ENCODE peak calls at places on chromosomes 4 and X, in four cellular contexts. S is HFF-Myc, T is fibroblast of lung, Y is astrocyte. G is an unnamed sample.

GRCh38 chr4:121823505-121824170 is at the start of gene CCNA2:
- DNase-seq in Y (peak), T (peak), S (peak), G (peak)

GRCh38 chrX:152632445-152633097 is 5.1 kb upstream of the GABRQ start:
- DNase-seq in Y (no peak), T (peak), S (no peak), G (no peak)

GRCh38 chrX:12877386-12877785 is 10.5 kb downstream of the TLR7 start:
- DNase-seq in Y (no peak), T (no peak), S (no peak), G (no peak)

GRCh38 chr4:102493257-102493656 is 7.9 kb upstream of the NFKB1 start:
- DNase-seq in T (no peak), S (no peak), Y (no peak), G (no peak)

GRCh38 chr4:56424176-56424575 is 11.2 kb downstream of the PPAT start:
- DNase-seq in S (no peak), T (no peak), Y (no peak), G (no peak)

GRCh38 chrX:24391362-24391761 is 30.9 kb downstream of the SUPT20HL1 start:
- DNase-seq in S (no peak), T (no peak), Y (no peak), G (no peak)

GRCh38 chrX:3545901-3546300 is 167.5 kb downstream of the PRKX start:
- DNase-seq in Y (no peak), S (no peak), T (no peak), G (no peak)

GRCh38 chrX:130413415-130413814 is 11.6 kb downstream of the RBMX2 start:
- DNase-seq in T (no peak), Y (no peak), S (no peak), G (no peak)

GRCh38 chrX:145751943-145752342 is 65.7 kb upstream of the SLITRK2 start:
- DNase-seq in T (peak), S (no peak), Y (no peak), G (no peak)

GRCh38 chr4:35358001-35358584 is 886.2 kb downstream of the ARAP2 start:
- DNase-seq in Y (no peak), S (no peak), T (no peak), G (peak)

GRCh38 chr4:158644755-158645154 is 26.9 kb downstream of the C4orf46 start:
- DNase-seq in T (no peak), S (no peak), Y (no peak), G (no peak)

GRCh38 chrX:132685276-132685675 is 196.4 kb upstream of the MBNL3 start:
- DNase-seq in S (no peak), T (no peak), Y (no peak), G (no peak)

GRCh38 chr4:76984127-76984526 is 34.6 kb downstream of the SEPTIN11 start:
- DNase-seq in T (peak), Y (peak), S (no peak), G (no peak)

GRCh38 chr4:76981649-76982048 is 32.1 kb downstream of the SEPTIN11 start:
- DNase-seq in S (no peak), Y (no peak), T (no peak), G (peak)

GRCh38 chr4:76980280-76980679 is 30.7 kb downstream of the SEPTIN11 start:
- DNase-seq in S (no peak), Y (no peak), T (no peak), G (no peak)

GRCh38 chr4:76984788-76985211 is 35.2 kb downstream of the SEPTIN11 start:
- DNase-seq in Y (peak), S (peak), T (peak), G (peak)

DNA sequence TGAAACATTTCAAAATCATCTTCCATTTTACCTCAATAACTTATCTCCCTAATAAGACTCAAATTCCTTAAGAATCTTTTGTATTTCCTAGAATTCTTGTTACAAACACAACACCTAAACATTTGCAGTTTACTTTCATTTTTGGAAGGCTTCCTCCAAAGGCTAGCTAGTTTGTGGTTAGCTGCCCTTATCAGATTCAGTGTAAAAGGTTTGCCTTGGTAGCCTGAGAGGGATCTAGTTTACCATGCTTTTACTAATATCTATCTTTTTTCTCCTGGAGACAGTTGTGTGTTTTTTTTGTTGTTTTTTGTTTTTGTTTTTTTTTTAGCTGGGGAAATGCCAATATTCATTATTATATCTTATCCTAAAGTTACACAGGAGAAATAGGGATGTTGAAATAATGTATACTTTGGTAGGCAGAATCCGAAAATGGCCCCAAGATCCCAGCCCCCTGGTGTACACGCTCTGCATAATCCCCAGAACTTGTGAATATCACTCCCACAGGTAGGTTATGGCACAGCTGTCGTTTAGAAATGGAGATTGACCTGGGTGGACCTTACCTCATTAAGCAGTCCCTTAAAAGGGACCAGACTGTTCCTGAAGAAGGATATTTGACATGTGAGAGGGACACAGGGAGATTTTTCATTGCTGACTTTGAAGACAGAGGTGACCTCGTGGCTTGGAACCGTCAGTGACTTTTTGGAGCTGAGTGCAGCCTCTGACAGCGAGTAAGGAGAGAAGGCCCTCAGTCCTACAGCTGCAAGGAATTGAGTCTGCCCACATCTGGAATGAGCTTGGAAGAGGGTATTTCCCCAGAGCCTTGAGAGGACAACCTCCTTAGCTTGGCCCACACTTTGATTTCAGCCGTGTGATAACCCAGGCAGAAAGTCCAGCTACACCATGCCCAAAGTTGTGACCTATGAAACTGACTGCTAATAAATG is 33.4 kb downstream of the SEPTIN11 start:
- DNase-seq in S (no peak), Y (peak), T (peak), G (no peak)
- H3K4me3 ChIP-seq in S (no peak), Y (no peak), T (no peak), G (no peak)

GRCh38 chrX:38220024-38220935 is at the start of gene SRPX:
- DNase-seq in S (peak), T (peak), Y (peak), G (no peak)
- TF ChIP-seq CTCF in S (peak), T (peak), Y (peak), G (peak)

DNA sequence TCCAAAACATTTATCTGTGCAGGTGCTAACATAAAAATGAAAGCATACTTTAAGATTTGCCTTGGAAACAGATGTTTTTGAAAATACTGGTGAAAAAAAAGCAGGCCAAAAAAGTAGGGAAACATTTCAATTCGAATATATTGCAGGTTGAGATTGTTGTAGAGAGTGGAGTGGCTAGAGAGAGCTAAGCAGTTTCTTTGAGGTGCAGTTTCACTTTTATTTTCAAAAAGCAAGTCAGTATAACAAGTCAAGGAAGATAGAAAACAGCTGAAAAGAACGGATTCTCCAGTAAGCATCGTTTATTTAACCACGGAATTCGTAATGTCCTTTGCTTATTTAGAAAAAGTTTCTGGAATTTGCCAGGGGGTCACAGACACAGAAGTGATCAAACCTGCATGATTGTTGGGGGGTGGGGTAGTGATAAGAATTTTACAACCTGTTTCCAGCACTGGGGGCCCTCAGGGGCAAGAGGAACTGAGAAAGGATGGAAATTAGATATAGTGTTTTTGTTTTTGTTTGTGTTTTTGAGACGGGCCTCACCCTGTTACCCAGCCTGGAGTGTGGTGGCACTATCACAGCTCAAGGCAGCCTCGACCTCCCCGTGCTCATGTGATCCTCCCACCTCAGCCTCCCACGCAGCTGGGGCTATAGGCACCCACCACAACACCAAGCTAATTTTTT is 175.0 kb downstream of the TENM3 start:
- DNase-seq in T (no peak), Y (no peak), S (no peak), G (no peak)
- H3K4me3 ChIP-seq in T (no peak), Y (no peak), S (no peak), G (no peak)

DNA sequence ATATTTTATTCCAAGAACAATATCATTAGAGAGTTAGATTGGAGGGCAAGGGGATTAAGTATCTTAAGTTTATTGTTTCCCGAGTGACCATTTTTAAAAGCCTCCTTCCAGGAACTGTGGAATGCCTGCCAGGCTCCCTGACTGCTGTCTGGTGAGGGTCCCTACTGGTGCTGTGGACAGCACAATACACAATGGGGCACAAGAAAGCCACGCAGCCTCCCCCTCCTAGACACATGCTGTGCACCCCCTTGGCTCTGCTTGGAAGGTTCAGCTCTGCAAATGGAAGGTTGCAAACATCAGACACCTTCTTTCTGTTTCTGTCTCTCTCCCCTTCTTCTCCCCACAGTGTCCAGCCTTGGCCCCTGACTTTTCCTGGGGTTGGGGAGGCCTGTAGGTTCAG is 153.2 kb downstream of the SHROOM3 start:
- DNase-seq in Y (no peak), T (no peak), S (no peak), G (no peak)
- TF ChIP-seq CTCF in Y (no peak), T (no peak), S (no peak), G (no peak)

GRCh38 chr4:108874806-108875205 is 112.0 kb upstream of the ETNPPL start:
- DNase-seq in Y (no peak), T (no peak), S (no peak), G (no peak)

GRCh38 chr4:108881190-108881589 is 118.3 kb upstream of the ETNPPL start:
- DNase-seq in Y (peak), T (peak), S (peak), G (peak)

GRCh38 chr4:108878781-108879180 is 115.9 kb upstream of the ETNPPL start:
- DNase-seq in S (no peak), Y (no peak), T (no peak), G (no peak)

DNA sequence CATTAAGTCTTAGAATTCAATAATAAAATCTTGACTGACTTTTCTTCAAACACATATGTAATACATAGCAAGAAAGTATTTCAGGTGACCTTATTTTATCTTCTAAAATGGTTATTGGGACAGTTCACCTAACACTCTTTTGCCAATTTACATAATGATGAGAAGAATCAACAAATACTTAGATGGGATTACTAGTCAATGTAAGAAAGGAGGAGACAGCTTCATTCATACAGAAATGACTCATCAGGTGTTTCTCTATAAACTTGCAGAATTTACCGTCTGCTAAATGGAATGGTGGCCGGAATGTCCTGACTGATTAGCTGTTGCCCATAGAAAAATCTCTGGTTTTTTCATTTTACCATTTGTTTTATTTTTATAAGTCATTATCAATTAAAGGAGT is 115.0 kb upstream of the ETNPPL start:
- DNase-seq in Y (peak), S (no peak), T (peak), G (no peak)
- H3K4me3 ChIP-seq in Y (no peak), S (no peak), T (no peak), G (no peak)

DNA sequence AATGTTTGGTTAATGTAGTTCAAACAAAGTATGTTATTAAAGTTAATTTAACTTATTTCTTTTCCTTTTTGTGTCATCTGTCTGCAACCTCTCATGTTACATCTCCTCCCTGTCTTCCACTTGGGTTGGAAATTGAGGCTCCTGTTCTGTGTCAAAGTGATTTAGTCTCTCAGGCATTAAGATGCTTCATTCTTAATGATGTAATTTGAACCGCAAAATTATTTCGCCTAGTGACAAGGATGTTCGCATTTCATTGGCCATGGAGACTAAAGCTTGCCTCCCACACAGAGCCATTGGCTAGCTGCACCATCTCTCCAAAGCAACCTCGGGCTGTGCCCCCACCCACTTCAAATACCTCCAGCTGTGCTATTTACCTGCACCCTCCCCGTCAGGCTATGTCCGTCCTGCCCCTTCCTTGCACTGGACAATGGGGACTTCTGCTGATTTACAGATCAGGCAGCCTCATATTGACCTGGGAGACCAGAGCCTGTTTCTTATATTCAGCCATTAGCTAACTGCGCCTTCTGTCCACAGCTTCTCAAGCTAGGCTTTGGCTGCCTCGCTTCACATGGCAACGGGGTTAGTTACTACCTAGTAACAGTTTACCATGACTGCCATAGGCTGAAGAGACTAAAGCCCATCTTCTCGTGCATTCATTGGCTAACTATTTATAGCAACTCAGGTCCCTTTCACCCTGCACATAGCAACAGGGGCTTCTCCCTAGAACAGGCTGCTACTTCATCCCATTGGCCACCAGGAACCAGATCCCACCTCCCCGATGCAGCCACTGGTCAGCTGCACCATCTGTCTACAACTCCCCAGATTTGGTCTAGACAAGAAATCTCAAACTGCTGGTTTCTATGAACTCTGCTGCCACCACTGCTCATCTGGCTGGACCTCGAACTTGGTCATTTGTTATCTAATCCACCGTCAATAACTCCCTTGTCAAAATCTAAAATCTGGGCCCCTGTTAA is 8.6 kb upstream of the ZNF157 start:
- DNase-seq in Y (peak), S (peak), T (peak), G (peak)
- TF ChIP-seq CTCF in Y (no peak), S (no peak), T (no peak), G (peak)

GRCh38 chr4:87030606-87031441 is 96.0 kb downstream of the AFF1 start:
- DNase-seq in T (no peak), S (no peak), Y (peak), G (no peak)
- H3K4me3 ChIP-seq in T (peak), S (peak), Y (no peak), G (no peak)

GRCh38 chr4:147840846-147841732 is 109.2 kb downstream of the ARHGAP10 start:
- DNase-seq in T (no peak), Y (no peak), S (no peak), G (no peak)

GRCh38 chr4:147839651-147840050 is 107.8 kb downstream of the ARHGAP10 start:
- DNase-seq in Y (no peak), T (no peak), S (no peak), G (peak)

GRCh38 chr4:147846318-147847135 is 114.6 kb downstream of the ARHGAP10 start:
- DNase-seq in Y (no peak), T (no peak), S (no peak), G (no peak)

GRCh38 chr4:147842573-147842972 is 110.7 kb downstream of the ARHGAP10 start:
- DNase-seq in S (no peak), T (peak), Y (peak), G (peak)

GRCh38 chr4:147843162-147843561 is 111.3 kb downstream of the ARHGAP10 start:
- DNase-seq in Y (no peak), T (no peak), S (no peak), G (no peak)
- TF ChIP-seq CTCF in Y (no peak), T (no peak), S (peak), G (peak)

DNA sequence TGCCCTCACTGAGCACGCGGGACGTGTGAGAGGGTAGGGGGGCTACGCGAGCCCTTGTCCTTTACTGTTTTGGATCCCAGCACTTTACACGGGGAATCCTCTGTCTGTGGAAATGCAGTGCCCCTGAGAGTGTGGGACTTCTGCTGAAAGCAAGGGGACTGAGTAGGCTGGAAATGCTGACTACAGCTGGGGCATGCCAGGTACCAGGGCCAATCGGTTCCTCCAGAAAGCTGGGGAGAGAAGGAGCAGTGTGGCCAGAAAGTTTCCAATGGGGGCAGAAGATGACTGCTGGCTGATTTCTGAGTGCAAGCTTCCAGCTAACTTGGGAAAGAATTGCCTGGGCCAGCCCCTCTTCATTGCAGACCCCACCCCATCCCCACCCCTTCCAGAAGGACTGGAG is 1.5 kb downstream of the NHSL2 start:
- DNase-seq in Y (no peak), S (no peak), T (no peak), G (no peak)
- H3K4me3 ChIP-seq in Y (peak), S (peak), T (peak), G (peak)

DNA sequence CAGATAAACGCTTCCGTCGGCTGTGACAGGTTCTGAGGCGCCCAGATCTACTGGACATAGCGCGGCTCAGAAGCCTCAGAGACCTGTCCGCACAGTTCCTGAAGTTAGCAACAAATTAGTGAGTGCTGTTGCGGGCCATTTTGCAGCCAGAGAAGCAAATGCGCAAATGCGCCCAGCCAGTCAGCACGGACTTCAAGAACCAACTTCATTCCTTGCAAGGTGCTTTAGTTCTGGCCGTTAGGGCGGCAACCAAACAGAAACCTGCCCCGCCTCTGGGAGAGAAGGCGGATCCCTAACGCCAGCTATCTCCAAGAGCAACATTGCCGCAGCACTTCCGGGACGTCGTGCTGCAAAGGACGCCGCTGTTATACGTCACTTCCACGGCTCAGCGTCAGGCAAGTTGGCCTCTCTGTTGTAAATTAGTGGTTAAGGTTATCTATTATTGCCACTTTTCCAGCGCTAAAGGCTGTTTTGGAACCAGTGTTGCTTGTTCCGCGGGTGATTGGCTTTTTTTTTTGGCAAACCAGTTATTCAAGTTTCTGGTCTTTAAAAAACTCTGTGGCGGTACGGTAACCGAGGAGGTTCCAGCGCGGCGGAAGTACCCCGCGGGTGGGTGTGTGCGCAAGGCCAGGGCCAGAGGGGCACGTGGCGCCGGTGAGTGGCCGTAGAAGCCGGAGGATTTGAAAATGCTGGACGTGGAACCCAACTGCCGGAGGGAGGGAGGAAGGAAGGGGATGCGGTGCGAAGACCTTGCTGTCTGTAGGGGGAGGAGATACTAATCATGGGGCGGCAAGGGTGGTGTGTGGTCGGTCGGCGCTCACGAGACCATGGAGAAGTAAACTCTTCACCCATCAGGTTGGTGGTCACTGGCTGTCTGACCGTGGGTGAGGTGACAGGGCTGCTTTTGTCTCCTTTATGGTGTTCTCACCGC is at the start of gene GAR1:
- DNase-seq in S (peak), Y (peak), T (peak), G (peak)
- TF ChIP-seq CTCF in S (no peak), Y (no peak), T (no peak), G (no peak)

G was measured in retinal pigment epithelial cell.